ENCODE peak calls at places on chromosomes 16 and 17, in five cellular contexts. F is posterior vena cava; O is activated naive CD4-positive, alpha-beta T cell; P is aorta; E is cardiac muscle cell. N is an unnamed sample.

GRCh38 chr17:30600830-30601494 is 123.8 kb downstream of the GOSR1 start:
- DNase-seq in F (no peak), O (no peak), P (no peak), E (peak; percentile 29), N (no peak)

GRCh38 chr16:85136213-85136704 is 24.0 kb upstream of the CIBAR2 start:
- DNase-seq in F (no peak), O (no peak), P (no peak), E (peak; percentile 50), N (no peak)

GRCh38 chr17:38403491-38403890 is 24.8 kb upstream of the ARHGAP23 start:
- DNase-seq in F (no peak), O (no peak), P (no peak), E (peak; percentile 76), N (no peak)

GRCh38 chr17:42266918-42267766 is 9.0 kb downstream of the STAT5B start:
- DNase-seq in F (no peak), O (no peak), P (no peak), E (peak; percentile 95), N (no peak)

GRCh38 chr16:22887445-22887844 is 73.5 kb downstream of the HS3ST2 start:
- DNase-seq in F (no peak), O (no peak), P (no peak), E (no peak), N (no peak)

GRCh38 chr16:27720731-27721547 is 171.0 kb downstream of the KATNIP start:
- DNase-seq in F (no peak), O (no peak), P (peak; percentile 40), E (no peak), N (peak; percentile 44)

GRCh38 chr17:31388770-31389672 is 2.5 kb upstream of the RAB11FIP4 start:
- DNase-seq in F (peak; percentile 75), O (peak; percentile 14), P (no peak), E (peak; percentile 33), N (no peak)

GRCh38 chr16:87227651-87228015 is 89.6 kb downstream of the C16orf95 start:
- DNase-seq in F (no peak), O (no peak), P (no peak), E (peak; percentile 66), N (no peak)

GRCh38 chr17:47286198-47286914 is 32.7 kb downstream of the ITGB3 start:
- DNase-seq in F (no peak), O (no peak), P (no peak), E (no peak), N (no peak)